ENCODE peak calls at places on chromosomes 7 and 10, in seven cellular contexts. One of them, this sample, is unnamed. For H3K27me3 and H3K36me3, the result is how much of the 10 kb centered on the place peaks cover.

GRCh38 chr10:89522463-89522862 is 12.9 kb downstream of the SLC16A12 start:
- DNase-seq in IMR-90: peak
- DNase-seq in brain microvascular endothelial cell: no peak
- DNase-seq in esophagus squamous epithelium: no peak
- DNase-seq in stomach: no peak
- DNase-seq in aorta: no peak
- DNase-seq in lower lobe of right lung: no peak
- DNase-seq in this sample: no peak

GRCh38 chr7:19146699-19147098 is 1.5 kb upstream of the FERD3L start:
- DNase-seq in aorta: no peak
- DNase-seq in brain microvascular endothelial cell: no peak
- DNase-seq in lower lobe of right lung: no peak
- DNase-seq in IMR-90: peak
- DNase-seq in stomach: no peak
- DNase-seq in esophagus squamous epithelium: no peak
- DNase-seq in this sample: no peak

GRCh38 chr7:108247646-108248045 is 117.5 kb upstream of the LAMB4 start:
- DNase-seq in lower lobe of right lung: no peak
- DNase-seq in aorta: no peak
- DNase-seq in IMR-90: no peak
- DNase-seq in stomach: no peak
- DNase-seq in esophagus squamous epithelium: no peak
- DNase-seq in brain microvascular endothelial cell: no peak
- DNase-seq in this sample: no peak

GRCh38 chr7:82362129-82362528 is 81.4 kb downstream of the CACNA2D1 start:
- DNase-seq in aorta: no peak
- DNase-seq in lower lobe of right lung: no peak
- DNase-seq in stomach: no peak
- DNase-seq in esophagus squamous epithelium: no peak
- DNase-seq in IMR-90: peak
- DNase-seq in brain microvascular endothelial cell: peak
- DNase-seq in this sample: no peak

GRCh38 chr10:120019568-120019967 is 127.0 kb downstream of the SEC23IP start:
- DNase-seq in aorta: no peak
- DNase-seq in brain microvascular endothelial cell: no peak
- DNase-seq in IMR-90: no peak
- DNase-seq in stomach: no peak
- DNase-seq in esophagus squamous epithelium: no peak
- DNase-seq in lower lobe of right lung: no peak
- DNase-seq in this sample: no peak

GRCh38 chr7:30232366-30232765 is 52.0 kb upstream of the ZNRF2 start:
- DNase-seq in esophagus squamous epithelium: no peak
- DNase-seq in brain microvascular endothelial cell: no peak
- DNase-seq in lower lobe of right lung: no peak
- DNase-seq in stomach: no peak
- DNase-seq in IMR-90: no peak
- DNase-seq in aorta: no peak
- DNase-seq in this sample: no peak

GRCh38 chr7:135718794-135719436 is 9.1 kb downstream of the SLC13A4 start:
- DNase-seq in esophagus squamous epithelium: no peak
- DNase-seq in aorta: no peak
- DNase-seq in stomach: no peak
- DNase-seq in IMR-90: no peak
- DNase-seq in brain microvascular endothelial cell: no peak
- DNase-seq in lower lobe of right lung: no peak
- DNase-seq in this sample: no peak

GRCh38 chr10:28043941-28044340 is 45.1 kb upstream of the ODAD2 start:
- DNase-seq in lower lobe of right lung: no peak
- DNase-seq in IMR-90: no peak
- DNase-seq in esophagus squamous epithelium: no peak
- DNase-seq in aorta: no peak
- DNase-seq in brain microvascular endothelial cell: no peak
- DNase-seq in stomach: no peak
- DNase-seq in this sample: no peak

GRCh38 chr7:46557295-46557711 is 636.2 kb upstream of the IGFBP3 start:
- DNase-seq in lower lobe of right lung: no peak
- DNase-seq in IMR-90: no peak
- DNase-seq in aorta: no peak
- DNase-seq in stomach: no peak
- DNase-seq in brain microvascular endothelial cell: peak
- DNase-seq in esophagus squamous epithelium: no peak
- DNase-seq in this sample: no peak

GRCh38 chr7:85062651-85063050 is 124.2 kb downstream of the SEMA3D start:
- DNase-seq in stomach: no peak
- DNase-seq in IMR-90: no peak
- DNase-seq in lower lobe of right lung: no peak
- DNase-seq in brain microvascular endothelial cell: no peak
- DNase-seq in aorta: no peak
- DNase-seq in esophagus squamous epithelium: no peak
- DNase-seq in this sample: no peak

GRCh38 chr7:137331378-137331777 is 12.2 kb downstream of the PTN start:
- DNase-seq in esophagus squamous epithelium: no peak
- DNase-seq in brain microvascular endothelial cell: no peak
- DNase-seq in IMR-90: peak
- DNase-seq in aorta: no peak
- DNase-seq in lower lobe of right lung: no peak
- DNase-seq in stomach: no peak
- DNase-seq in this sample: no peak

GRCh38 chr10:69418052-69418752 is 1.5 kb upstream of the TACR2 start:
- DNase-seq in brain microvascular endothelial cell: no peak
- DNase-seq in IMR-90: no peak
- DNase-seq in aorta: peak
- DNase-seq in lower lobe of right lung: no peak
- DNase-seq in stomach: no peak
- DNase-seq in esophagus squamous epithelium: no peak
- DNase-seq in this sample: peak

GRCh38 chr7:27157717-27158431 is 1.4 kb upstream of the HOXA7 start:
- DNase-seq in lower lobe of right lung: no peak
- DNase-seq in brain microvascular endothelial cell: no peak
- DNase-seq in stomach: peak
- DNase-seq in esophagus squamous epithelium: no peak
- DNase-seq in aorta: no peak
- DNase-seq in IMR-90: no peak
- DNase-seq in this sample: peak

GRCh38 chr7:33733865-33734650 is 171.3 kb upstream of the BMPER start:
- DNase-seq in aorta: no peak
- DNase-seq in lower lobe of right lung: no peak
- DNase-seq in brain microvascular endothelial cell: no peak
- DNase-seq in esophagus squamous epithelium: no peak
- DNase-seq in stomach: peak
- DNase-seq in IMR-90: no peak
- DNase-seq in this sample: no peak

GRCh38 chr7:127943541-127944521 is 87.4 kb downstream of the LRRC4 start:
- DNase-seq in lower lobe of right lung: no peak
- DNase-seq in stomach: no peak
- DNase-seq in IMR-90: peak
- DNase-seq in brain microvascular endothelial cell: peak
- DNase-seq in esophagus squamous epithelium: no peak
- DNase-seq in aorta: no peak
- DNase-seq in this sample: no peak

GRCh38 chr10:49539320-49539885 is 482 bp upstream of the ERCC6 start:
- DNase-seq in stomach: peak
- DNase-seq in brain microvascular endothelial cell: peak
- DNase-seq in lower lobe of right lung: peak
- DNase-seq in esophagus squamous epithelium: no peak
- DNase-seq in IMR-90: peak
- DNase-seq in aorta: peak
- DNase-seq in this sample: peak

GRCh38 chr10:89301231-89301630 is 615 bp upstream of the IFIT2 start:
- DNase-seq in esophagus squamous epithelium: no peak
- DNase-seq in stomach: no peak
- DNase-seq in brain microvascular endothelial cell: no peak
- DNase-seq in lower lobe of right lung: no peak
- DNase-seq in IMR-90: peak
- DNase-seq in aorta: no peak
- DNase-seq in this sample: no peak

GRCh38 chr10:79133386-79133785 is 64.6 kb downstream of the ZMIZ1 start:
- DNase-seq in stomach: no peak
- DNase-seq in IMR-90: no peak
- DNase-seq in esophagus squamous epithelium: no peak
- DNase-seq in aorta: no peak
- DNase-seq in lower lobe of right lung: no peak
- DNase-seq in brain microvascular endothelial cell: no peak
- DNase-seq in this sample: no peak

DNA sequence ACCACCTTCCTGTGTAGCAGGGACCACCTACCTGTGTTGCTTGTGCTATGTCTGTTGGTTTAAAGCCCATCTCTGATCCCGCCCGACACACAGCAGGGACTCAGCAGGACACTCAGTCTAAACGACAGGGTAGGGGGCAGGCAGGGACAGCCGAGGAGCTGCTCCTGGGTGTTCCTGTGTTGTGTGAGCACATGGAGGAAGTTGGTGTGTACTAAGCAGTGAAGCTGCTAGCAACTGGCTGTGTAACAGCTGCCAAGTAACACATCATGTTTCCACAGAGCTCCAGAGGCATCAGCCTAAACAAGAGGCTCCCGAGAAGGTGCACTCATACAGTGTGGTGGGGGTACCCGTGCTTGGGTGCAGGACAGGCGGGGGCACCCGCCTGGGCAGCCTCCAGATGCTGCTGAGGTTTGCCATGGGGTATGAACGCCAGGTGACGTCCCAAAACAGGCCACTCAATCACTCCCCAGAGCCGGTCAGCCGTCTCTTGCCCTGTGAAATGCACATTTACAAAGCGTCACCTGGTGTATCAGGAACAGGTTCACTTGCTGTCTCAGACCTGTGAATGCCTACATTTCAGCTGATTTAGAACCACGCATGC is 59.6 kb downstream of the PTPRN2 start:
- DNase-seq in lower lobe of right lung: no peak
- DNase-seq in esophagus squamous epithelium: no peak
- DNase-seq in IMR-90: no peak
- DNase-seq in aorta: no peak
- DNase-seq in stomach: no peak
- DNase-seq in brain microvascular endothelial cell: no peak
- DNase-seq in this sample: no peak
- H3K27me3 ChIP-seq in lower lobe of right lung: under half
- H3K27me3 ChIP-seq in esophagus squamous epithelium: under half
- H3K27me3 ChIP-seq in IMR-90: under half
- H3K27me3 ChIP-seq in aorta: under half
- H3K27me3 ChIP-seq in stomach: under half
- H3K27me3 ChIP-seq in brain microvascular endothelial cell: under half
- H3K27me3 ChIP-seq in this sample: under half

GRCh38 chr10:103104721-103105120 is 88.4 kb downstream of the NT5C2 start:
- DNase-seq in brain microvascular endothelial cell: no peak
- DNase-seq in esophagus squamous epithelium: no peak
- DNase-seq in stomach: no peak
- DNase-seq in aorta: no peak
- DNase-seq in lower lobe of right lung: no peak
- DNase-seq in IMR-90: no peak
- DNase-seq in this sample: no peak

GRCh38 chr10:103105462-103105861 is 87.6 kb downstream of the NT5C2 start:
- DNase-seq in aorta: no peak
- DNase-seq in stomach: no peak
- DNase-seq in esophagus squamous epithelium: no peak
- DNase-seq in IMR-90: no peak
- DNase-seq in brain microvascular endothelial cell: no peak
- DNase-seq in lower lobe of right lung: no peak
- DNase-seq in this sample: no peak

GRCh38 chr10:103106556-103106955 is 86.5 kb downstream of the NT5C2 start:
- DNase-seq in stomach: no peak
- DNase-seq in lower lobe of right lung: no peak
- DNase-seq in IMR-90: no peak
- DNase-seq in aorta: no peak
- DNase-seq in brain microvascular endothelial cell: no peak
- DNase-seq in esophagus squamous epithelium: no peak
- DNase-seq in this sample: no peak

GRCh38 chr10:103100620-103101019 is 92.5 kb downstream of the NT5C2 start:
- DNase-seq in brain microvascular endothelial cell: no peak
- DNase-seq in aorta: no peak
- DNase-seq in lower lobe of right lung: no peak
- DNase-seq in esophagus squamous epithelium: no peak
- DNase-seq in IMR-90: no peak
- DNase-seq in stomach: no peak
- DNase-seq in this sample: no peak

GRCh38 chr10:103102195-103102594 is 90.9 kb downstream of the NT5C2 start:
- DNase-seq in stomach: no peak
- DNase-seq in lower lobe of right lung: no peak
- DNase-seq in aorta: no peak
- DNase-seq in IMR-90: no peak
- DNase-seq in brain microvascular endothelial cell: no peak
- DNase-seq in esophagus squamous epithelium: no peak
- DNase-seq in this sample: no peak
- H3K36me3 ChIP-seq in stomach: half or more
- H3K36me3 ChIP-seq in lower lobe of right lung: half or more
- H3K36me3 ChIP-seq in aorta: under half
- H3K36me3 ChIP-seq in IMR-90: under half
- H3K36me3 ChIP-seq in brain microvascular endothelial cell: under half
- H3K36me3 ChIP-seq in esophagus squamous epithelium: half or more
- H3K36me3 ChIP-seq in this sample: under half

DNA sequence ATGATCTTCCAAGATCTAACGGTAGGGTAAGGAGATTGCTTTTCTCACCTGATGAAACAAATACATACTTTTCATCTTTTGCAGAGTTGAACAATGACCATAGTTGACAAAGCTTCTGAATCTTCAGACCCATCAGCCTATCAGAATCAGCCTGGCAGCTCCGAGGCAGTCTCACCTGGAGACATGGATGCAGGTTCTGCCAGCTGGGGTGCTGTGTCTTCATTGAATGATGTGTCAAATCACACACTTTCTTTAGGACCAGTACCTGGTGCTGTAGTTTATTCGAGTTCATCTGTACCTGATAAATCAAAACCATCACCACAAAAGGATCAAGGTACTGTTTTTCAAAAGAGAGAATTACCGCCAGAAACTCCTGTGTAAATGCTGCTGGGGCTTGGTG is 79.9 kb downstream of the ANKRD61 start:
- DNase-seq in esophagus squamous epithelium: no peak
- DNase-seq in IMR-90: no peak
- DNase-seq in lower lobe of right lung: no peak
- DNase-seq in stomach: no peak
- DNase-seq in aorta: peak
- DNase-seq in brain microvascular endothelial cell: no peak
- DNase-seq in this sample: no peak
- H3K27ac ChIP-seq in esophagus squamous epithelium: no peak
- H3K27ac ChIP-seq in IMR-90: no peak
- H3K27ac ChIP-seq in lower lobe of right lung: no peak
- H3K27ac ChIP-seq in stomach: no peak
- H3K27ac ChIP-seq in aorta: no peak
- H3K27ac ChIP-seq in brain microvascular endothelial cell: no peak
- H3K27ac ChIP-seq in this sample: no peak

DNA sequence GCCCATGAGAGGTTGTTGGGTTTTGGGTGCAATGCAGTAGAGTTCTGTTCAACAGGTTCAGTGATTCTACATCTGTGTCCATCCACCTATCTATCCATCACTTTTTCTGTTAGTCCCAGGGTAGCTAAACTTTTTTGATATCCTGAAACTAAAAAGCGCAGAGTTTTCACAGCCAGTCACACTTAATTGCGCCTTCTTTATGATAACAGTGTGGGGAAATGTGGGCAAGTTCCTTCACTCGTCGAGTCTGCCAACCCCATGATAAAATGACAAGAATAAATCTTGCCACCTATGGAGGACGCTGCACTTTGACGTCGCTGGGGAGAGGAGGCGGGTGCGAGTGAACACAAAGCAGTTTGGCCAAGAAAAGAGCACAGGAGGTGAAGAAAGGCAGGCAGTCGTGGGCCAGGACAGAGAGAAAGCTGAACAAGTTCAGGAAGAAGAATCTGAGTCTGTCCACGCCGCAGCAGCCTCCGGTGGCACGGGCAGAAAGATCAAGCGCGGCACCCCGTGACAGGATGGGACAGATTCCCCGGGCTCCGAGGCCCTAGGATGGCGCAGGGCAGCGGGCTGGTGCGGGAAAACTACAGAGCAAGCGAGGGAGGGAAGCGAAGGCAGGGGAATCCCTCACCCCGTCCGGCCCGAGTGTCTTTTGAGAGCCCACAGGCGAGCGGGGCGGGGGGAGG is 9.2 kb downstream of the SP8 start:
- DNase-seq in lower lobe of right lung: no peak
- DNase-seq in stomach: no peak
- DNase-seq in brain microvascular endothelial cell: no peak
- DNase-seq in esophagus squamous epithelium: no peak
- DNase-seq in IMR-90: no peak
- DNase-seq in aorta: no peak
- DNase-seq in this sample: no peak
- H3K27me3 ChIP-seq in lower lobe of right lung: half or more
- H3K27me3 ChIP-seq in stomach: half or more
- H3K27me3 ChIP-seq in brain microvascular endothelial cell: half or more
- H3K27me3 ChIP-seq in esophagus squamous epithelium: half or more
- H3K27me3 ChIP-seq in IMR-90: under half
- H3K27me3 ChIP-seq in aorta: under half
- H3K27me3 ChIP-seq in this sample: half or more

This sample was measured in left lung.